ENCODE peak calls at places on chromosome 10, in five cellular contexts. Y, T, H, W and Z are unnamed samples.

GRCh38 chr10:35359056-35359455 is 22.7 kb downstream of the CCNY start:
- DNase-seq in Y (no peak), W (no peak), H (no peak), T (no peak), Z (no peak)

GRCh38 chr10:120172371-120172770 is 279.8 kb downstream of the SEC23IP start:
- DNase-seq in T (no peak), W (no peak), Y (no peak), H (peak), Z (no peak)

GRCh38 chr10:11886851-11887250 is 63.7 kb downstream of the PROSER2 start:
- DNase-seq in Y (no peak), T (peak), H (no peak), W (no peak), Z (no peak)

GRCh38 chr10:8365935-8366911 is 311.7 kb downstream of the GATA3 start:
- DNase-seq in Y (no peak), H (peak), W (peak), T (peak), Z (no peak)

GRCh38 chr10:101227765-101228681 is 1.2 kb downstream of the LBX1 start:
- DNase-seq in T (no peak), H (no peak), Y (no peak), W (no peak), Z (no peak)

GRCh38 chr10:126690534-126690933 is 20.0 kb upstream of the C10orf90 start:
- DNase-seq in H (peak), T (no peak), Y (no peak), W (no peak), Z (no peak)

GRCh38 chr10:105797234-105797890 is 1156.3 kb downstream of the SORCS3 start:
- DNase-seq in T (peak), Y (peak), W (peak), H (no peak), Z (peak)

GRCh38 chr10:77603529-77603927 is 34.1 kb downstream of the KCNMA1 start:
- DNase-seq in W (no peak), T (no peak), H (no peak), Y (no peak), Z (no peak)

GRCh38 chr10:86769991-86770390 is 13.6 kb downstream of the BMPR1A start:
- DNase-seq in T (no peak), W (no peak), H (no peak), Y (no peak), Z (no peak)

GRCh38 chr10:18446205-18446604 is 205.2 kb downstream of the NSUN6 start:
- DNase-seq in Y (no peak), H (no peak), T (no peak), W (no peak), Z (no peak)

GRCh38 chr10:86390337-86391120 is 23.9 kb upstream of the GRID1 start:
- DNase-seq in H (no peak), Y (no peak), T (no peak), W (no peak), Z (no peak)

GRCh38 chr10:77686096-77686495 is 48.5 kb upstream of the KCNMA1 start:
- DNase-seq in Y (no peak), T (no peak), H (no peak), W (no peak), Z (no peak)

GRCh38 chr10:119159332-119159731 is 6.2 kb downstream of the SFXN4 start:
- DNase-seq in H (no peak), W (no peak), T (no peak), Y (no peak), Z (no peak)

GRCh38 chr10:24415455-24416169 is 206.7 kb downstream of the KIAA1217 start:
- DNase-seq in T (no peak), W (no peak), H (no peak), Y (no peak), Z (no peak)

GRCh38 chr10:128047337-128047736 is 78.9 kb downstream of the MKI67 start:
- DNase-seq in W (no peak), H (peak), T (peak), Y (peak), Z (peak)

GRCh38 chr10:106925187-106925586 is 239.3 kb downstream of the SORCS1 start:
- DNase-seq in T (no peak), Y (no peak), H (no peak), W (no peak), Z (no peak)

GRCh38 chr10:130137077-130137448 is 872 bp downstream of the GLRX3 start:
- DNase-seq in H (no peak), W (peak), Y (no peak), T (no peak), Z (no peak)

GRCh38 chr10:93852721-93853120 is 41.1 kb upstream of the SLC35G1 start:
- DNase-seq in H (no peak), Y (no peak), W (no peak), T (no peak), Z (no peak)

GRCh38 chr10:96257944-96258343 is 13.4 kb downstream of the BLNK start:
- DNase-seq in T (no peak), W (no peak), Y (no peak), H (no peak), Z (no peak)

GRCh38 chr10:108388716-108389115 is 1224.2 kb upstream of the SORCS1 start:
- DNase-seq in W (no peak), H (no peak), T (no peak), Y (no peak), Z (no peak)

GRCh38 chr10:76583711-76584161 is 1053.9 kb downstream of the KCNMA1 start:
- DNase-seq in H (no peak), T (no peak), Y (no peak), W (no peak), Z (no peak)

GRCh38 chr10:101858723-101859500 is 15.3 kb upstream of the KCNIP2 start:
- DNase-seq in W (no peak), H (no peak), T (peak), Y (no peak), Z (no peak)

GRCh38 chr10:79239275-79239779 is 107.9 kb upstream of the PPIF start:
- DNase-seq in T (no peak), Y (peak), W (no peak), H (no peak), Z (no peak)

GRCh38 chr10:6052247-6053221 is 9.6 kb downstream of the IL2RA start:
- DNase-seq in T (peak), H (no peak), W (no peak), Y (no peak), Z (no peak)
- TF ChIP-seq SIN3A in T (no peak), H (no peak), W (no peak), Y (no peak), Z (no peak)

DNA sequence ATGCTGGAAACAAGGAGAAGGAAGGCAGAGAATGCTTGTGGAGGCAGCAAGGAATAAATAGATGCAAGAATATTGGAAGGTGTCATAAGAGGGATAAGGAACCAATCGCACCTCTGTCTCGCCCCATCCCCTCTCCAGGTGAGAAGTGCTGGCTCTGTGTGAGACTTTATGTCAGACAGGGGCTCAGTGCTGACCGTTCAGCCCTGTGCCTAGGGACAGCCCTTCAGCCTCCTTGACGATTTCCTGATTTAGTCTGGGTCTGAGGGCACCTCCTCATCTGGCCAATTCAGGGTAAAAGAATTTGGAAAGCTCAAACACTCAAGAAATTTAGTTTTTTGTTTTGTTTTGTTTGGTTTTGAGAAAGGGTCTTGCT is 54.9 kb downstream of the FAM241B start:
- DNase-seq in Y (no peak), W (no peak), H (no peak), T (no peak), Z (no peak)
- TF ChIP-seq CEBPB in Y (no peak), W (no peak), H (no peak), T (no peak), Z (no peak)

GRCh38 chr10:81875680-81876252 is 772 bp downstream of the NRG3 start:
- DNase-seq in T (no peak), Y (no peak), H (no peak), W (no peak), Z (no peak)
- TF ChIP-seq EZH2 in T (no peak), Y (no peak), H (no peak), W (no peak), Z (no peak)

GRCh38 chr10:15720635-15721310 is 1.1 kb upstream of the ITGA8 start:
- DNase-seq in H (no peak), W (no peak), T (no peak), Y (no peak), Z (no peak)

GRCh38 chr10:15715619-15716227 is 4.0 kb downstream of the ITGA8 start:
- DNase-seq in Y (peak), H (no peak), W (no peak), T (no peak), Z (no peak)

GRCh38 chr10:15718495-15719061 is 1.1 kb downstream of the ITGA8 start:
- DNase-seq in T (no peak), W (no peak), Y (no peak), H (no peak), Z (no peak)

GRCh38 chr10:15719899-15720634 is at the start of gene ITGA8:
- DNase-seq in T (no peak), H (no peak), W (no peak), Y (no peak), Z (no peak)

DNA sequence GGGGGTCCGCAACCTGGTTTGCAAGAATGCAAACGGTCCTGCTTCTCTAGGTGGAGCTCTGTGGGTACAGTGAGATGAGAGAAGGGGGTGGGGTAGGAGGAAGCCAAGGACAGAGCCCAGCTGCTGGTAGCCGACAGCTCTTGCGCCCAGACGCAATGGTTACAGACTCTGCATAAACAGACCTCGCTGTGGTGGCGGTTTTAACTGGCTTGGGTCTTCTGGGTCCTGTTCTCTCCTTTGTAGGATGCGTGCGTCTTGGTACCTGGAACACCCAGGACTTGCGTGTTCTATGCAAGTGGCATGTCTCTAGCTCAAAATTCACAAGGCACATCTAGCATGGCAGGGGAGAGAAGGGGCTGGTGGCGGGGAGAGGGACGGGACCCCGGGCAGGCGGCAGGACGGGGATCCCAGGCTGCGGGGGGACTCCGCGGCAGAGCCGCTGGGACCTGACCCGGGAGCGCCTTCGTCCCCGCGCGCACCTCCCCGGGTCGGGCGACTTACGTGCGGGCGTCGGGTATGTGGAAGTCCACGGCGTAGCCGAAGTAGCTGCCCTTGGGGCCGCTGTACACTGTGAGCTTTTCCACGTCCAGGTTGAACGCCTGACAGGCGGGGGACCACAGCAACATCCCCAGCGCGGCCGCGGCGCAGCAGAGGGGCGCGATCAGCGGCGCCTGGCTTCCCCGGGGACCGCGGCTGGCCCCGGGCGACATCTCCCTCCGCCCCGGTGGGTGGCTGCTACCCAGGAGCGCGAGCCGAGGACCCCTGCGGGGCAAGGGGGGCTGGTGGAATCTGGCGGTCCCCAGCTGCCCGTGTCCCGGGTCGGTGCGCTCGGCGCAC is 442 bp downstream of the ITGA8 start:
- DNase-seq in Y (no peak), T (no peak), W (no peak), H (no peak), Z (no peak)
- TF ChIP-seq SIN3A in Y (no peak), T (no peak), W (no peak), H (no peak), Z (no peak)

GRCh38 chr10:91680521-91680920 is 47.6 kb upstream of the PPP1R3C start:
- DNase-seq in W (no peak), Y (no peak), T (no peak), H (no peak), Z (no peak)
- TF ChIP-seq CEBPB in W (no peak), Y (no peak), T (no peak), H (no peak), Z (no peak)

GRCh38 chr10:70590663-70591416 is 11.7 kb downstream of the PRF1 start:
- DNase-seq in Y (no peak), W (no peak), H (no peak), T (peak), Z (no peak)

GRCh38 chr10:70587045-70587658 is 15.4 kb downstream of the PRF1 start:
- DNase-seq in T (peak), Y (no peak), W (no peak), H (no peak), Z (no peak)

GRCh38 chr10:70588255-70588654 is 14.3 kb downstream of the PRF1 start:
- DNase-seq in T (no peak), H (no peak), Y (no peak), W (no peak), Z (no peak)

GRCh38 chr10:70589762-70590662 is 12.5 kb downstream of the PRF1 start:
- DNase-seq in Y (no peak), W (no peak), H (no peak), T (no peak), Z (no peak)

GRCh38 chr10:70588852-70589570 is 13.5 kb downstream of the PRF1 start:
- DNase-seq in H (no peak), Y (no peak), T (no peak), W (no peak), Z (no peak)
- TF ChIP-seq EZH2 in H (no peak), Y (no peak), T (no peak), W (no peak), Z (no peak)

DNA sequence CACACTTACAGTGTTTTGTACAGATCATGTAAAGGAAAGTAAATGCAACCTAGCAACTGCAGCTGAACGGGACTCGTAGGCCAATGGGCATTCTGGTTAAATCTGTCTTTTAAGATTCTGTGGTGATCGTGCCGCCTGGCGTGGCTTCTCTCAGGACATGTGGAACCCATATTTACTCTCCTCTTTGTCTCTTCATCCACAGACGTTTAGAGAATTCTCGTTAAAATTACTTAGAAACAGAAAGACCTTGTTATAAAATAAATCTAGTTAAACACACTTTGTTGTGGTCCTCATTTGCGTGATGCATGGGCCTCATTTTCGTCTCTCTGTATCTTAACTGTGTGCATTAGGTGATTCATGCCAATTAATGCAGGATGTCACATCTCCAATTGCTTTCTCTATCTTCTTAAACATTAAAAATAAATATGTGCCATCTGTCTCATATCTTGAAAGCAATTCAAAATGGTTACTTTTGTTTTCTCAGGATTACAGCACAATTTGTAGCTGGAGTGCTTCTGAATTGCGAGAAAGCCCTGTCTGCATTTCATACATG is 11.5 kb downstream of the KLF6 start:
- DNase-seq in Y (no peak), T (no peak), W (no peak), H (no peak), Z (no peak)
- TF ChIP-seq SIN3A in Y (no peak), T (no peak), W (no peak), H (no peak), Z (no peak)

GRCh38 chr10:117134084-117135025 is 3.7 kb downstream of the VAX1 start:
- DNase-seq in W (no peak), H (no peak), Y (no peak), T (no peak), Z (no peak)
- TF ChIP-seq CEBPB in W (no peak), H (no peak), Y (no peak), T (no peak), Z (no peak)